ENCODE peak calls at places on chromosomes 12 and 14, in eight cellular contexts. K, D, U, H, R, Q, S and E are unnamed samples.

GRCh38 chr12:10720974-10721565 is 2.1 kb downstream of the YBX3 start:
- DNase-seq in K (no peak), D (no peak), U (no peak), H (no peak), R (no peak), Q (no peak), S (no peak), E (no peak)

GRCh38 chr14:100825691-100826331 is at the start of gene MEG3:
- DNase-seq in K (no peak), D (no peak), U (peak), H (peak), R (no peak), Q (no peak), S (no peak), E (no peak)

GRCh38 chr12:124109760-124110159 is 136.7 kb downstream of the ZNF664 start:
- DNase-seq in K (no peak), D (no peak), U (peak), H (no peak), R (no peak), Q (no peak), S (no peak), E (no peak)

GRCh38 chr12:113174461-113175384 is 10.6 kb downstream of the DDX54 start:
- DNase-seq in K (peak), D (no peak), U (peak), H (peak), R (peak), Q (peak), S (peak), E (peak)

GRCh38 chr14:75053396-75054289 is 2.4 kb upstream of the MLH3 start:
- DNase-seq in K (no peak), D (no peak), U (no peak), H (no peak), R (no peak), Q (no peak), S (no peak), E (no peak)

GRCh38 chr12:105573574-105573973 is 243.1 kb downstream of the C12orf75 start:
- DNase-seq in K (no peak), D (no peak), U (no peak), H (no peak), R (no peak), Q (no peak), S (no peak), E (no peak)

GRCh38 chr12:69873429-69873828 is 48.4 kb downstream of the MYRFL start:
- DNase-seq in K (no peak), D (no peak), U (no peak), H (no peak), R (no peak), Q (no peak), S (no peak), E (no peak)

GRCh38 chr14:91350813-91351507 is 66.7 kb downstream of the CCDC88C start:
- DNase-seq in K (no peak), D (no peak), U (no peak), H (no peak), R (peak), Q (no peak), S (peak), E (no peak)

GRCh38 chr14:21520718-21521117 is 5.4 kb downstream of the SALL2 start:
- DNase-seq in K (no peak), D (no peak), U (no peak), H (no peak), R (no peak), Q (no peak), S (no peak), E (no peak)

GRCh38 chr14:55699131-55700057 is 119.4 kb downstream of the KTN1 start:
- DNase-seq in K (no peak), D (no peak), U (peak), H (no peak), R (no peak), Q (no peak), S (no peak), E (no peak)

GRCh38 chr12:91811481-91812287 is 334.0 kb downstream of the BTG1 start:
- DNase-seq in K (peak), D (no peak), U (peak), H (peak), R (peak), Q (no peak), S (peak), E (peak)